ENCODE peak calls at places on chromosomes 1 and 21, in four cellular contexts. V, Z, C and E are unnamed samples.

GRCh38 chr1:151157067-151157531 is 650 bp downstream of the TNFAIP8L2 start:
- DNase-seq in V (no peak), Z (no peak), C (no peak), E (no peak)

GRCh38 chr1:245807306-245807705 is 652.5 kb downstream of the KIF26B start:
- DNase-seq in V (no peak), Z (no peak), C (no peak), E (no peak)

GRCh38 chr1:61307422-61308140 is 225.2 kb downstream of the NFIA start:
- DNase-seq in V (no peak), Z (no peak), C (no peak), E (no peak)

GRCh38 chr1:6965062-6965913 is 180.0 kb downstream of the CAMTA1 start:
- DNase-seq in V (no peak), Z (no peak), C (no peak), E (no peak)

GRCh38 chr1:218409946-218410510 is 64.9 kb downstream of the TGFB2 start:
- DNase-seq in V (no peak), Z (peak), C (no peak), E (no peak)

GRCh38 chr1:227747948-227748495 is 12.8 kb downstream of the SNAP47 start:
- DNase-seq in V (no peak), Z (no peak), C (no peak), E (no peak)

GRCh38 chr1:225434041-225434440 is 6.2 kb upstream of the LBR start:
- DNase-seq in V (no peak), Z (no peak), C (no peak), E (no peak)

GRCh38 chr1:27044613-27045091 is 32.0 kb upstream of the TENT5B start:
- DNase-seq in V (peak), Z (peak), C (peak), E (peak)

GRCh38 chr21:16113052-16113715 is 383.4 kb downstream of the USP25 start:
- DNase-seq in V (no peak), Z (no peak), C (no peak), E (no peak)

GRCh38 chr1:78617615-78618026 is 2.6 kb upstream of the IFI44L start:
- DNase-seq in V (peak), Z (peak), C (peak), E (peak)

GRCh38 chr1:28934676-28935075 is 20.3 kb downstream of the EPB41 start:
- DNase-seq in V (no peak), Z (peak), C (no peak), E (no peak)

GRCh38 chr1:50415235-50416149 is 7.8 kb downstream of the DMRTA2 start:
- DNase-seq in V (no peak), Z (no peak), C (no peak), E (no peak)

GRCh38 chr21:29114765-29115164 is 15.7 kb upstream of the MAP3K7CL start:
- DNase-seq in V (no peak), Z (peak), C (no peak), E (no peak)

GRCh38 chr1:185401019-185401418 is 84.0 kb upstream of the IVNS1ABP start:
- DNase-seq in V (no peak), Z (no peak), C (no peak), E (no peak)

GRCh38 chr1:200907611-200908097 is 13.0 kb downstream of the INAVA start:
- DNase-seq in V (no peak), Z (no peak), C (no peak), E (no peak)

GRCh38 chr21:19999369-20000272 is 998.6 kb upstream of the NCAM2 start:
- DNase-seq in V (no peak), Z (no peak), C (no peak), E (no peak)

GRCh38 chr1:227632325-227632724 is 69.0 kb downstream of the ZNF678 start:
- DNase-seq in V (no peak), Z (no peak), C (no peak), E (no peak)

GRCh38 chr1:167198518-167199133 is 22.1 kb upstream of the POU2F1 start:
- DNase-seq in V (no peak), Z (no peak), C (no peak), E (peak)